ENCODE peak calls at places on chromosomes 11 and 22, in eight cellular contexts. W, V, Z, Y, A, O, C and S are unnamed samples.
A peak's percentile ranks its signal among the peaks of the same experiment; 100 is the strongest.

GRCh38 chr11:104609297-104609696 is 289.0 kb downstream of the CASP12 start:
- DNase-seq in W (peak; percentile 28), V (no peak), Z (peak; percentile 16), Y (no peak), A (no peak), O (no peak), C (peak; percentile 75), S (peak; percentile 37)

GRCh38 chr22:42368379-42369249 is 63.6 kb downstream of the NFAM1 start:
- DNase-seq in W (no peak), V (peak; percentile 67), Z (no peak), Y (peak; percentile 31), A (peak; percentile 39), O (no peak), C (no peak), S (no peak)

GRCh38 chr11:10379022-10379421 is 74.1 kb downstream of the ADM start:
- DNase-seq in W (no peak), V (no peak), Z (no peak), Y (no peak), A (no peak), O (no peak), C (peak; percentile 50), S (no peak)

GRCh38 chr11:73392108-73393010 is 16.2 kb downstream of the RELT start:
- DNase-seq in W (no peak), V (peak; percentile 53), Z (no peak), Y (no peak), A (no peak), O (no peak), C (no peak), S (peak; percentile 65)

GRCh38 chr11:57675176-57675941 is 7.4 kb downstream of the ZDHHC5 start:
- DNase-seq in W (no peak), V (no peak), Z (no peak), Y (no peak), A (no peak), O (no peak), C (no peak), S (no peak)

GRCh38 chr22:19354201-19354600 is 62.7 kb upstream of the CLTCL1 start:
- DNase-seq in W (no peak), V (no peak), Z (no peak), Y (no peak), A (no peak), O (no peak), C (no peak), S (no peak)

GRCh38 chr11:71212871-71213559 is 39.4 kb downstream of the SHANK2 start:
- DNase-seq in W (no peak), V (no peak), Z (no peak), Y (no peak), A (no peak), O (no peak), C (peak; percentile 18), S (no peak)

GRCh38 chr11:699753-700152 is 4.1 kb downstream of the TMEM80 start:
- DNase-seq in W (no peak), V (no peak), Z (no peak), Y (no peak), A (no peak), O (no peak), C (no peak), S (peak; percentile 18)

GRCh38 chr22:38172489-38173155 is 9.0 kb downstream of the PLA2G6 start:
- DNase-seq in W (no peak), V (peak; percentile 88), Z (peak; percentile 29), Y (peak; percentile 60), A (peak; percentile 43), O (peak; percentile 93), C (peak; percentile 65), S (peak; percentile 90)

GRCh38 chr11:37849731-37850130 is 1251.7 kb upstream of the RAG2 start:
- DNase-seq in W (no peak), V (no peak), Z (no peak), Y (no peak), A (no peak), O (no peak), C (no peak), S (no peak)

GRCh38 chr11:116035972-116036371 is 531.8 kb upstream of the CADM1 start:
- DNase-seq in W (no peak), V (no peak), Z (no peak), Y (no peak), A (no peak), O (no peak), C (no peak), S (no peak)

GRCh38 chr22:28894320-28894719 is 10.9 kb downstream of the ZNRF3 start:
- DNase-seq in W (no peak), V (no peak), Z (no peak), Y (no peak), A (no peak), O (no peak), C (no peak), S (no peak)

GRCh38 chr11:44863231-44863630 is 87.5 kb downstream of the TP53I11 start:
- DNase-seq in W (no peak), V (no peak), Z (no peak), Y (no peak), A (no peak), O (no peak), C (no peak), S (no peak)

GRCh38 chr11:131874070-131874469 is 503.7 kb downstream of the NTM start:
- DNase-seq in W (no peak), V (no peak), Z (no peak), Y (no peak), A (no peak), O (no peak), C (no peak), S (no peak)

GRCh38 chr11:124380585-124380984 is 3.7 kb downstream of the OR8B2 start:
- DNase-seq in W (no peak), V (no peak), Z (no peak), Y (no peak), A (no peak), O (no peak), C (no peak), S (no peak)

GRCh38 chr11:57359896-57360690 is 20.9 kb downstream of the PRG3 start:
- DNase-seq in W (no peak), V (no peak), Z (no peak), Y (no peak), A (no peak), O (no peak), C (no peak), S (no peak)

GRCh38 chr11:8338138-8338537 is 74.5 kb upstream of the LMO1 start:
- DNase-seq in W (peak; percentile 31), V (peak; percentile 63), Z (no peak), Y (peak; percentile 41), A (no peak), O (peak; percentile 58), C (peak; percentile 12), S (no peak)

GRCh38 chr11:131253142-131253884 is 117.1 kb upstream of the NTM start:
- DNase-seq in W (no peak), V (no peak), Z (no peak), Y (no peak), A (no peak), O (no peak), C (no peak), S (no peak)

GRCh38 chr11:59776210-59777066 is 21.3 kb downstream of the STX3 start:
- DNase-seq in W (peak; percentile 85), V (no peak), Z (no peak), Y (no peak), A (no peak), O (no peak), C (peak; percentile 78), S (no peak)

DNA sequence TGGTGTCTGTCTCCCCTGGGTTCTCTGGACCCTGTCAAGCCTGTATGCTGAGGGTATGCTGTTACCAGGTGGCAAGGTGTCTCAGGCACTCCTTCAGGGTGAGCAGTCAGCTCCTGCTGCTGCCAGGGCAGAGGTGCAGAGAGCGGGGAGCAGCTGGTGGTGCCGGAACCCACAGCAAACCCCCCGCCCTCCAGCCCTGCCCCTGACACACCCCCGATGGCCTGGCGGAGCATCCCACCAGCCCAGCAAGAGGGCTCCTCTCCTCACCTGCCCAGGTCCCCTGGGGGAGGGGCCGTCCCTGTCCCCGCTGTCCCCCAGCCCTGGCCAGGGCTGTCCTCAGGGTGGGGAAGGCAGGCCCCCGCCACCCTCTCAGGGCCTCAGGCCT is 12.0 kb upstream of the PIM3 start:
- DNase-seq in W (no peak), V (no peak), Z (no peak), Y (no peak), A (no peak), O (no peak), C (no peak), S (no peak)
- H3K4me3 ChIP-seq in W (no peak overlapping the region), V (peak overlapping the region; percentile 10), Z (no peak overlapping the region), Y (no peak overlapping the region), A (no peak overlapping the region), O (peak overlapping the region; percentile 40), C (no peak overlapping the region), S (no peak overlapping the region)

DNA sequence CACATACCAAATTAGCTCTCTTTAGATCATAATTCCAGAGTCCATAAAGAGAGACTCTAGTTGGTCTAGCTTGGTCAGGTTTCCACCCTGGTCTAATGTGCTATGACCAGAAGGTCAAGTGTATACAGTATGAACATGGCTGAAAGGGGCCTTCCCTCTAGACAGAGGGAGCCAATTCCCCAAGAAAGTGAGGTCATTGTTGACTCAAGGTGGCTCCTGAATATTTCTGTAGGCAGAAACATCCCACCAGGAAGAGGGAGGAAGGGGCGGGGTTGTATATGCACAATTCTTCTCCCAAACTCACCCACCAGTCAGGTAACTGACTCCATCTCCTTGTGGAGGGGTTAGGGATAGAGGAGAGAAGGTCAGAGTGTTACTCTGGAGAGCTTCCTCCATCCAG is 281.8 kb upstream of the PLET1 start:
- DNase-seq in W (no peak), V (no peak), Z (no peak), Y (no peak), A (no peak), O (no peak), C (no peak), S (no peak)
- H3K27ac ChIP-seq in W (no peak overlapping the region), V (no peak overlapping the region), Z (no peak overlapping the region), Y (no peak overlapping the region), A (no peak overlapping the region), O (no peak overlapping the region), C (no peak overlapping the region), S (no peak overlapping the region)

DNA sequence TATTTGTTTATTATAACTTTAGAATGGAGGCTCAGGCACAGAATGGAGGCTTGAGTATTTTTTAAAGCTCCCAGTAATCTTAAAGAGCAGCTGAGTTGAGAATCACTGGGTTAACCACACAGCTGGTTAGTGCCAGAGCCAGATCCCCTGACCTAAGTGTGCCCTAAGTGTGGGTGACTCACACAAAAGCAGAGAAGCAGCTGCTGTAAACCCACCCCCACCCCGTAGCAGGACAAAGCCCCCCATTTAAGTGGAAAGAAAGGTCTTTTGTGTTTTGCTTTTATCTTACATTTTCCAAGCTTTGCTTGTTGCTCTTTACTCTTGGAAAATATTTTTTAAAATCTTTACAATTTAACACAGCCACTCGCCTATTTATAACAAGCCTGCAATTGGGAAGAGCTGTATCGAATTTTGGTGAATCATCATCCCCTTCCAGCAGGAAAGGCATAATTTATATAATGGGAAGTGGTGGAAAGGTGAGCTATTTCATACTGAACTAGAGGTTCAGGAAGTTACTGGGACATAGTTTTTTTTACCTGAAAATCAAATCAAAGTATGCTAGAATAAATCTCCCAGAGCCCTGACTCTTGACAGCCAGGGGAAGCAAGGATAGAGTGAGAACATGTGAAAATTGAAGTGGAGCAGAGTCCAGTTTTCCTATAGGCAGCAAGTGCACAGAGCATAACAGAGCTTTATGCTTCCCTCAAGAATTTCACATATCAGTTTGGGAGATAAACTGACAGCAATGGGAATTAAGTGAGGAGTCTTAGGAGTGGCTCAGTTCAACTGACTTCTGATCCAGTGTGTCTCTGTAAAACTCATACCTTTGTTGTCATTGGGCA is 405.7 kb downstream of the AASDHPPT start:
- DNase-seq in W (no peak), V (no peak), Z (no peak), Y (no peak), A (no peak), O (no peak), C (peak; percentile 84), S (no peak)
- H3K4me3 ChIP-seq in W (no peak overlapping the region), V (no peak overlapping the region), Z (no peak overlapping the region), Y (no peak overlapping the region), A (no peak overlapping the region), O (no peak overlapping the region), C (no peak overlapping the region), S (no peak overlapping the region)

GRCh38 chr11:113505541-113506375 is 30.6 kb upstream of the DRD2 start:
- DNase-seq in W (peak; percentile 22), V (no peak), Z (no peak), Y (no peak), A (no peak), O (no peak), C (peak; percentile 36), S (no peak)
- H3K27ac ChIP-seq in W (no peak overlapping the region), V (no peak overlapping the region), Z (no peak overlapping the region), Y (no peak overlapping the region), A (no peak overlapping the region), O (no peak overlapping the region), C (no peak overlapping the region), S (no peak overlapping the region)